ENCODE peak calls at places on chromosome 10, in nine cellular contexts. One of them, this sample, is unnamed.

GRCh38 chr10:71912431-71912830 is 51.8 kb upstream of the CHST3 start:
- DNase-seq in neuronal stem cell: no peak
- DNase-seq in heart right ventricle: no peak
- DNase-seq in NCI-H1092: no peak
- DNase-seq in T-helper 17 cell: no peak
- DNase-seq in HuH-7: no peak
- DNase-seq in NCI-H1105: no peak
- DNase-seq in fibroblast of the aortic adventitia: peak; percentile 8
- DNase-seq in M059J: no peak
- DNase-seq in this sample: no peak

GRCh38 chr10:72063703-72064391 is 24.5 kb downstream of the SPOCK2 start:
- DNase-seq in NCI-H1105: no peak
- DNase-seq in heart right ventricle: no peak
- DNase-seq in fibroblast of the aortic adventitia: no peak
- DNase-seq in T-helper 17 cell: no peak
- DNase-seq in NCI-H1092: no peak
- DNase-seq in neuronal stem cell: no peak
- DNase-seq in M059J: peak; percentile 25
- DNase-seq in HuH-7: no peak
- DNase-seq in this sample: peak; percentile 31

GRCh38 chr10:6365384-6365783 is 162.7 kb downstream of the PFKFB3 start:
- DNase-seq in heart right ventricle: no peak
- DNase-seq in HuH-7: peak; percentile 32
- DNase-seq in NCI-H1105: no peak
- DNase-seq in T-helper 17 cell: no peak
- DNase-seq in fibroblast of the aortic adventitia: peak; percentile 40
- DNase-seq in M059J: no peak
- DNase-seq in neuronal stem cell: no peak
- DNase-seq in NCI-H1092: no peak
- DNase-seq in this sample: no peak

GRCh38 chr10:124403548-124403947 is 15.2 kb downstream of the OAT start:
- DNase-seq in NCI-H1092: peak; percentile 61
- DNase-seq in T-helper 17 cell: no peak
- DNase-seq in fibroblast of the aortic adventitia: peak; percentile 82
- DNase-seq in HuH-7: peak; percentile 48
- DNase-seq in heart right ventricle: no peak
- DNase-seq in neuronal stem cell: peak; percentile 73
- DNase-seq in M059J: peak; percentile 79
- DNase-seq in NCI-H1105: peak; percentile 40
- DNase-seq in this sample: no peak

GRCh38 chr10:7611909-7612308 is 54.9 kb downstream of the ITIH5 start:
- DNase-seq in heart right ventricle: no peak
- DNase-seq in NCI-H1092: no peak
- DNase-seq in NCI-H1105: no peak
- DNase-seq in fibroblast of the aortic adventitia: peak; percentile 19
- DNase-seq in M059J: no peak
- DNase-seq in neuronal stem cell: no peak
- DNase-seq in HuH-7: no peak
- DNase-seq in T-helper 17 cell: no peak
- DNase-seq in this sample: no peak

GRCh38 chr10:26738354-26738753 is 40.9 kb downstream of the PDSS1 start:
- DNase-seq in NCI-H1105: no peak
- DNase-seq in fibroblast of the aortic adventitia: no peak
- DNase-seq in heart right ventricle: no peak
- DNase-seq in HuH-7: no peak
- DNase-seq in NCI-H1092: no peak
- DNase-seq in neuronal stem cell: no peak
- DNase-seq in M059J: no peak
- DNase-seq in T-helper 17 cell: no peak
- DNase-seq in this sample: peak; percentile 96

GRCh38 chr10:1227505-1228402 is 171.6 kb downstream of the WDR37 start:
- DNase-seq in M059J: no peak
- DNase-seq in T-helper 17 cell: no peak
- DNase-seq in NCI-H1105: no peak
- DNase-seq in NCI-H1092: no peak
- DNase-seq in heart right ventricle: no peak
- DNase-seq in HuH-7: no peak
- DNase-seq in neuronal stem cell: no peak
- DNase-seq in fibroblast of the aortic adventitia: no peak
- DNase-seq in this sample: no peak

GRCh38 chr10:1754506-1755177 is 17.3 kb upstream of the ADARB2 start:
- DNase-seq in T-helper 17 cell: no peak
- DNase-seq in NCI-H1092: no peak
- DNase-seq in M059J: no peak
- DNase-seq in heart right ventricle: no peak
- DNase-seq in fibroblast of the aortic adventitia: no peak
- DNase-seq in HuH-7: no peak
- DNase-seq in NCI-H1105: no peak
- DNase-seq in neuronal stem cell: peak; percentile 38
- DNase-seq in this sample: no peak

GRCh38 chr10:32459072-32459703 is 13.2 kb downstream of the CCDC7 start:
- DNase-seq in fibroblast of the aortic adventitia: no peak
- DNase-seq in HuH-7: no peak
- DNase-seq in heart right ventricle: no peak
- DNase-seq in NCI-H1105: no peak
- DNase-seq in NCI-H1092: no peak
- DNase-seq in T-helper 17 cell: peak; percentile 12
- DNase-seq in M059J: no peak
- DNase-seq in neuronal stem cell: no peak
- DNase-seq in this sample: no peak

GRCh38 chr10:110016037-110016436 is 8.3 kb downstream of the ADD3 start:
- DNase-seq in T-helper 17 cell: no peak
- DNase-seq in M059J: peak; percentile 32
- DNase-seq in heart right ventricle: no peak
- DNase-seq in neuronal stem cell: peak; percentile 48
- DNase-seq in NCI-H1105: no peak
- DNase-seq in fibroblast of the aortic adventitia: peak; percentile 47
- DNase-seq in HuH-7: no peak
- DNase-seq in NCI-H1092: no peak
- DNase-seq in this sample: no peak

GRCh38 chr10:50497758-50498157 is 126.0 kb downstream of the SGMS1 start:
- DNase-seq in NCI-H1092: no peak
- DNase-seq in M059J: peak; percentile 85
- DNase-seq in NCI-H1105: no peak
- DNase-seq in HuH-7: no peak
- DNase-seq in heart right ventricle: no peak
- DNase-seq in neuronal stem cell: no peak
- DNase-seq in fibroblast of the aortic adventitia: peak; percentile 87
- DNase-seq in T-helper 17 cell: no peak
- DNase-seq in this sample: peak; percentile 73

GRCh38 chr10:114403545-114404161 is 649 bp downstream of the AFAP1L2 start:
- DNase-seq in fibroblast of the aortic adventitia: no peak
- DNase-seq in heart right ventricle: peak; percentile 51
- DNase-seq in neuronal stem cell: peak; percentile 45
- DNase-seq in NCI-H1092: no peak
- DNase-seq in NCI-H1105: no peak
- DNase-seq in M059J: no peak
- DNase-seq in HuH-7: no peak
- DNase-seq in T-helper 17 cell: no peak
- DNase-seq in this sample: no peak

GRCh38 chr10:49539320-49539885 is 482 bp upstream of the ERCC6 start:
- DNase-seq in neuronal stem cell: peak; percentile 45
- DNase-seq in fibroblast of the aortic adventitia: peak; percentile 78
- DNase-seq in T-helper 17 cell: peak; percentile 10
- DNase-seq in NCI-H1092: no peak
- DNase-seq in M059J: peak; percentile 43
- DNase-seq in HuH-7: peak; percentile 11
- DNase-seq in heart right ventricle: peak; percentile 34
- DNase-seq in NCI-H1105: no peak
- DNase-seq in this sample: no peak

GRCh38 chr10:36450385-36450784 is 675.0 kb upstream of the ANKRD30A start:
- DNase-seq in heart right ventricle: no peak
- DNase-seq in M059J: peak; percentile 24
- DNase-seq in T-helper 17 cell: no peak
- DNase-seq in fibroblast of the aortic adventitia: peak; percentile 77
- DNase-seq in NCI-H1105: no peak
- DNase-seq in NCI-H1092: no peak
- DNase-seq in HuH-7: no peak
- DNase-seq in neuronal stem cell: no peak
- DNase-seq in this sample: no peak

GRCh38 chr10:27819781-27820531 is 74.3 kb upstream of the MKX start:
- DNase-seq in heart right ventricle: peak; percentile 53
- DNase-seq in NCI-H1105: no peak
- DNase-seq in HuH-7: no peak
- DNase-seq in fibroblast of the aortic adventitia: peak; percentile 31
- DNase-seq in neuronal stem cell: no peak
- DNase-seq in M059J: peak; percentile 77
- DNase-seq in NCI-H1092: no peak
- DNase-seq in T-helper 17 cell: no peak
- DNase-seq in this sample: no peak

GRCh38 chr10:11933837-11934236 is 108.8 kb downstream of the UPF2 start:
- DNase-seq in T-helper 17 cell: no peak
- DNase-seq in heart right ventricle: no peak
- DNase-seq in NCI-H1092: no peak
- DNase-seq in NCI-H1105: no peak
- DNase-seq in fibroblast of the aortic adventitia: no peak
- DNase-seq in M059J: no peak
- DNase-seq in neuronal stem cell: no peak
- DNase-seq in HuH-7: no peak
- DNase-seq in this sample: no peak

GRCh38 chr10:119908201-119908600 is 15.7 kb downstream of the SEC23IP start:
- DNase-seq in NCI-H1092: no peak
- DNase-seq in HuH-7: no peak
- DNase-seq in heart right ventricle: no peak
- DNase-seq in T-helper 17 cell: no peak
- DNase-seq in fibroblast of the aortic adventitia: no peak
- DNase-seq in neuronal stem cell: no peak
- DNase-seq in M059J: peak; percentile 2
- DNase-seq in NCI-H1105: no peak
- DNase-seq in this sample: no peak

GRCh38 chr10:25828475-25828874 is 105.6 kb upstream of the MYO3A start:
- DNase-seq in NCI-H1092: no peak
- DNase-seq in neuronal stem cell: no peak
- DNase-seq in HuH-7: no peak
- DNase-seq in NCI-H1105: no peak
- DNase-seq in M059J: no peak
- DNase-seq in fibroblast of the aortic adventitia: no peak
- DNase-seq in heart right ventricle: no peak
- DNase-seq in T-helper 17 cell: no peak
- DNase-seq in this sample: no peak

GRCh38 chr10:115851689-115852088 is 421.3 kb downstream of the GFRA1 start:
- DNase-seq in T-helper 17 cell: no peak
- DNase-seq in neuronal stem cell: no peak
- DNase-seq in NCI-H1105: no peak
- DNase-seq in M059J: no peak
- DNase-seq in heart right ventricle: no peak
- DNase-seq in HuH-7: no peak
- DNase-seq in NCI-H1092: no peak
- DNase-seq in fibroblast of the aortic adventitia: no peak
- DNase-seq in this sample: no peak